ENCODE peak calls at places on chromosomes 13 and 19, in five cellular contexts. P, C, I, R and Z are unnamed samples.
A peak's percentile ranks its signal among the peaks of the same experiment; 100 is the strongest.

GRCh38 chr19:17821190-17821589 is at the start of gene INSL3:
- DNase-seq in C (no peak), P (no peak), I (no peak), R (no peak), Z (no peak)

GRCh38 chr19:8001995-8002849 is 3.2 kb downstream of the ELAVL1 start:
- DNase-seq in R (peak; percentile 83), I (peak; percentile 63), P (peak; percentile 11), C (peak; percentile 69), Z (peak; percentile 65)

GRCh38 chr19:49261602-49262001 is 63.4 kb downstream of the SLC6A16 start:
- DNase-seq in R (no peak), I (no peak), P (no peak), C (no peak), Z (no peak)

GRCh38 chr13:90261343-90261742 is 1086.1 kb upstream of the MIR17HG start:
- DNase-seq in I (no peak), P (no peak), R (no peak), C (no peak), Z (no peak)

GRCh38 chr19:10390652-10391286 is 10.4 kb upstream of the TYK2 start:
- DNase-seq in P (no peak), I (peak; percentile 58), R (peak; percentile 77), C (peak; percentile 78), Z (peak; percentile 75)

GRCh38 chr13:97226788-97227627 is 4.9 kb downstream of the MBNL2 start:
- DNase-seq in P (no peak), C (no peak), I (peak; percentile 27), R (no peak), Z (no peak)

GRCh38 chr19:45103200-45103624 is 10.2 kb downstream of the PPP1R37 start:
- DNase-seq in C (peak; percentile 29), R (no peak), I (no peak), P (no peak), Z (no peak)

GRCh38 chr13:38462605-38463004 is 113.0 kb downstream of the UFM1 start:
- DNase-seq in R (no peak), P (no peak), I (no peak), C (no peak), Z (no peak)

GRCh38 chr13:38804536-38804935 is 117.7 kb downstream of the FREM2 start:
- DNase-seq in I (no peak), R (no peak), C (peak; percentile 17), P (no peak), Z (no peak)

GRCh38 chr13:72932250-72932649 is 126.6 kb upstream of the KLF5 start:
- DNase-seq in P (no peak), I (no peak), C (no peak), R (no peak), Z (no peak)

GRCh38 chr13:87925006-87925405 is 253.8 kb downstream of the SLITRK5 start:
- DNase-seq in P (no peak), R (no peak), C (peak; percentile 59), I (no peak), Z (no peak)

GRCh38 chr13:72198042-72198441 is 331.0 kb upstream of the DACH1 start:
- DNase-seq in C (no peak), P (no peak), I (no peak), R (no peak), Z (no peak)

GRCh38 chr19:54455786-54456422 is 6.9 kb downstream of the LENG8 start:
- DNase-seq in C (no peak), I (no peak), R (no peak), P (no peak), Z (no peak)

GRCh38 chr13:93505104-93505952 is 278.7 kb downstream of the GPC6 start:
- DNase-seq in R (no peak), C (peak; percentile 64), I (no peak), P (no peak), Z (no peak)

GRCh38 chr13:106548064-106548696 is 12.7 kb upstream of the EFNB2 start:
- DNase-seq in P (no peak), R (no peak), I (no peak), C (peak; percentile 69), Z (no peak)

GRCh38 chr13:21053231-21053630 is 8.2 kb downstream of the LATS2 start:
- DNase-seq in P (no peak), C (no peak), R (no peak), I (no peak), Z (no peak)

GRCh38 chr13:19070398-19070735 is 111.3 kb downstream of the TUBA3C start:
- DNase-seq in P (no peak), I (no peak), R (no peak), C (no peak), Z (no peak)

GRCh38 chr13:40777166-40777956 is 6.4 kb upstream of the MRPS31 start:
- DNase-seq in I (no peak), R (peak; percentile 40), P (no peak), C (peak; percentile 63), Z (peak; percentile 44)

GRCh38 chr19:55460670-55461258 is 678 bp downstream of the ISOC2 start:
- DNase-seq in P (peak; percentile 42), C (peak; percentile 82), I (peak; percentile 40), R (peak; percentile 78), Z (peak; percentile 68)

GRCh38 chr13:92849381-92849780 is 377.2 kb upstream of the GPC6 start:
- DNase-seq in C (no peak), R (no peak), I (no peak), P (no peak), Z (no peak)

GRCh38 chr13:65999441-65999840 is 1230.7 kb downstream of the PCDH9 start:
- DNase-seq in R (no peak), I (no peak), P (no peak), C (no peak), Z (no peak)

GRCh38 chr13:34300559-34300958 is 482.6 kb downstream of the RFC3 start:
- DNase-seq in R (no peak), C (peak; percentile 34), I (no peak), P (no peak), Z (no peak)

GRCh38 chr19:34512254-34512796 is 30.8 kb downstream of the WTIP start:
- DNase-seq in C (no peak), P (no peak), R (no peak), I (no peak), Z (no peak)
- H3K4me3 ChIP-seq in C (no peak overlapping the region), P (no peak overlapping the region), R (no peak overlapping the region), I (no peak overlapping the region), Z (no peak overlapping the region)

GRCh38 chr19:15296841-15297415 is 35.4 kb downstream of the BRD4 start:
- DNase-seq in I (no peak), R (no peak), P (no peak), C (no peak), Z (no peak)
- H3K4me1 ChIP-seq in I (peaks cover 88% of the 10 kb centered on the region), R (peaks cover 54% of the 10 kb centered on the region), P (peaks cover 74% of the 10 kb centered on the region), C (peaks cover 55% of the 10 kb centered on the region), Z (peaks cover 46% of the 10 kb centered on the region)

DNA sequence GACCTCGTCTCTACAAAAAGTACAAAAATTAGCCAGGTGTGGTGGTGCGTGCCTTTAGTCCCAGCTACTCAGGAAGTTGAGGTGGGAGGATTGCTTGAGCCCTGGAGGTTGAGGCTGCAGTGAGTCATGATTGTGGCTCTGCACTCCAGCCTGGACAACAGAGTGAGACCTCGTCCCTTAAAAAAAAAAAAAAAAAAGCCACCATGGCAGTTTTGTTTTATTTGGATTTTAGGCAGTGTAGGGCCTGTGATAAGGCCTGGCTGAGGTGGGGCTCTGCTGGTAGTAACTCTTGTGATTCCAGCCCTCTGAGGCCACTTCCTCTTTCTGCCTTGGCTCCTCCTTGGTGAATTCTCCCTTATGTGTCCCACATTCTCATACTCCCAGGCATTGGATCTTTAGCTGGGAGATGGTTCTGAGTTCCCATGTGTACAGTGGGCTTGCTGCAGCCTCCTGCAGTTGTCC is 39.2 kb downstream of the GATAD2A start:
- DNase-seq in R (no peak), C (no peak), P (no peak), I (no peak), Z (no peak)
- H3K27ac ChIP-seq in R (peak overlapping the region; percentile 71), C (peak overlapping the region; percentile 22), P (peak overlapping the region; percentile 14), I (peak overlapping the region; percentile 67), Z (no peak overlapping the region)

GRCh38 chr19:5200844-5201243 is 139.8 kb downstream of the PTPRS start:
- DNase-seq in R (no peak), C (no peak), P (no peak), I (no peak), Z (no peak)
- H3K4me3 ChIP-seq in R (no peak overlapping the region), C (no peak overlapping the region), P (no peak overlapping the region), I (no peak overlapping the region), Z (no peak overlapping the region)

DNA sequence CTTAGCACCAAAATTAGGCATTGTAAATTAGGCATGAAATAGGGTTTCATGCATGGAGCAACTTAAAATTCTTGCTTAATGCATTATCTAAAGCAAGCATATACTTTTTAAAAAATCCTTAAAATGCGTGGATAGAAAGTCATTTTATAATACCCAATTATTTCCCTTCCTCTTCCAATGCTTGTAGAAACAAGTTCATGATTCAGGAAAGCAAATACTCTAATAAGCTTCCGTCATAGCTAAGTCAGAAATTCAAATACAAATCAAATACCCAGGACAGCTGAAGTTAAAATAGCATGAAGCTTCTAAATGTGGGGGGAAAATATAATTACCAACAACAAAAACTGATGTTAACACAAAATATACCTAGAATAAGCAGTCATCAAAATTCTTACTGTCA is 89.1 kb downstream of the COL4A1 start:
- DNase-seq in P (no peak), C (no peak), I (no peak), R (no peak), Z (no peak)
- H3K4me1 ChIP-seq in P (peaks cover 31% of the 10 kb centered on the region), C (peaks cover 32% of the 10 kb centered on the region), I (no peaks in the 10 kb centered on the region), R (peaks cover 10% of the 10 kb centered on the region), Z (no peaks in the 10 kb centered on the region)

GRCh38 chr19:40747536-40747935 is 2.7 kb downstream of the ACTMAP start:
- DNase-seq in I (no peak), C (no peak), P (no peak), R (no peak), Z (no peak)

GRCh38 chr19:40742477-40742876 is 7.8 kb downstream of the ACTMAP start:
- DNase-seq in C (no peak), R (no peak), I (no peak), P (no peak), Z (no peak)

GRCh38 chr19:40744554-40745401 is 5.5 kb downstream of the ACTMAP start:
- DNase-seq in I (no peak), R (peak; percentile 77), P (no peak), C (no peak), Z (no peak)

GRCh38 chr19:40743926-40744325 is 6.4 kb downstream of the ACTMAP start:
- DNase-seq in I (no peak), C (no peak), P (no peak), R (no peak), Z (no peak)

DNA sequence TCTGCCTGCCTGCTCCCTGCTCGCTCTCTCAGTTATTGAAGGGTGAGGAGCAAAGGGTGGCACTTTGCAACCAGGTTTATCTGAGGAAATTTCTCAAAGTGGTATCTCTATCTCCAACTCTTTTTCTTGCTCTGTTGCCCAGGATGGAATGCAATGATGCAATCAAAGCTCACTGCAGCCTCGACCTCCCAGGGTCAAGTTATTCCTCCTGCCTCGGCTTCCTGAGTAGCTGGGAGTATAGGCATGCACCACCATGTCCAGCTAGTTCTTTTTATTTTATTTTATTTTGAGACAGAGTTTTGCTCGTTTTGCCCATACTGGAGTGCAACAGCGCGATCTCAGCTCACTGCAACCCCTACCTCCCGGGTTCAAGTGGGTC is 4.9 kb downstream of the ACTMAP start:
- DNase-seq in R (no peak), C (peak; percentile 61), I (no peak), P (no peak), Z (no peak)
- H3K27ac ChIP-seq in R (peak overlapping the region; percentile 80), C (no peak overlapping the region), I (no peak overlapping the region), P (no peak overlapping the region), Z (no peak overlapping the region)